ENCODE peak calls at places on chromosomes 13 and 19, in nine cellular contexts. Q is keratinocyte, K is GM23338, D is OCI-LY7, H is fibroblast of lung, N is mammary epithelial cell, X is DND-41, Y is GM23248, E is hepatocyte. T is an unnamed sample.

GRCh38 chr19:6654347-6655310 is 15.3 kb downstream of the TNFSF14 start:
- DNase-seq in Q (no peak), K (no peak), D (peak), H (no peak), N (no peak), X (peak), Y (no peak), E (no peak), T (peak)

GRCh38 chr19:799076-799881 is 2.0 kb downstream of the PTBP1 start:
- DNase-seq in Q (no peak), K (peak), D (peak), H (peak), N (peak), X (peak), Y (peak), E (no peak), T (no peak)

GRCh38 chr19:4971424-4971793 is 2.5 kb downstream of the KDM4B start:
- DNase-seq in Q (no peak), K (peak), D (peak), H (no peak), N (peak), X (peak), Y (peak), E (no peak), T (peak)

GRCh38 chr19:13087795-13088537 is 14.7 kb downstream of the LYL1 start:
- DNase-seq in Q (no peak), K (peak), D (no peak), H (no peak), N (no peak), X (no peak), Y (no peak), E (no peak), T (no peak)

GRCh38 chr13:111046590-111047141 is 68.4 kb upstream of the ARHGEF7 start:
- DNase-seq in Q (no peak), K (no peak), D (no peak), H (peak), N (no peak), X (no peak), Y (peak), E (no peak), T (peak)

GRCh38 chr13:48600374-48601364 is 53.1 kb upstream of the CYSLTR2 start:
- DNase-seq in Q (no peak), K (no peak), D (no peak), H (peak), N (peak), X (peak), Y (peak), E (peak), T (no peak)

GRCh38 chr13:74423434-74423833 is 289.2 kb upstream of the KLF12 start:
- DNase-seq in Q (no peak), K (no peak), D (no peak), H (peak), N (no peak), X (no peak), Y (no peak), E (no peak), T (no peak)

GRCh38 chr13:51849145-51850101 is 4.4 kb upstream of the TMEM272 start:
- DNase-seq in Q (no peak), K (peak), D (peak), H (peak), N (no peak), X (peak), Y (peak), E (no peak), T (peak)

GRCh38 chr19:3698386-3698950 is 1.8 kb downstream of the PIP5K1C start:
- DNase-seq in Q (no peak), K (no peak), D (no peak), H (no peak), N (no peak), X (no peak), Y (peak), E (no peak), T (no peak)

GRCh38 chr13:27170521-27171243 is 929 bp downstream of the USP12 start:
- DNase-seq in Q (no peak), K (peak), D (peak), H (no peak), N (no peak), X (peak), Y (peak), E (peak), T (peak)

GRCh38 chr13:71786815-71787214 is 80.2 kb downstream of the DACH1 start:
- DNase-seq in Q (no peak), K (peak), D (no peak), H (no peak), N (no peak), X (no peak), Y (no peak), E (no peak), T (no peak)

GRCh38 chr13:78881054-78881453 is 222.1 kb upstream of the OBI1 start:
- DNase-seq in Q (no peak), K (no peak), D (no peak), H (no peak), N (no peak), X (no peak), Y (no peak), E (no peak), T (no peak)

GRCh38 chr13:101949681-101950080 is 452.2 kb downstream of the FGF14 start:
- DNase-seq in Q (no peak), K (no peak), D (no peak), H (no peak), N (no peak), X (peak), Y (no peak), E (no peak), T (no peak)

GRCh38 chr13:35136585-35136984 is 194.5 kb downstream of the NBEA start:
- DNase-seq in Q (no peak), K (no peak), D (no peak), H (peak), N (no peak), X (no peak), Y (no peak), E (no peak), T (no peak)

GRCh38 chr19:288911-289310 is 2.3 kb downstream of the PLPP2 start:
- DNase-seq in Q (no peak), K (no peak), D (no peak), H (no peak), N (no peak), X (no peak), Y (no peak), E (no peak), T (no peak)

GRCh38 chr19:3189702-3190469 is 4.2 kb downstream of the NCLN start:
- DNase-seq in Q (no peak), K (peak), D (no peak), H (no peak), N (no peak), X (no peak), Y (no peak), E (no peak), T (no peak)

GRCh38 chr19:44092108-44092507 is 2.1 kb upstream of the ZNF224 start:
- DNase-seq in Q (no peak), K (no peak), D (no peak), H (no peak), N (no peak), X (no peak), Y (no peak), E (no peak), T (no peak)

GRCh38 chr13:37326319-37326718 is 220.9 kb upstream of the CSNK1A1L start:
- DNase-seq in Q (no peak), K (no peak), D (no peak), H (no peak), N (no peak), X (no peak), Y (peak), E (no peak), T (no peak)

GRCh38 chr19:7699422-7700127 is 2.4 kb downstream of the FCER2 start:
- DNase-seq in Q (no peak), K (no peak), D (peak), H (peak), N (peak), X (no peak), Y (peak), E (no peak), T (peak)

GRCh38 chr19:3950871-3951861 is 18.3 kb downstream of the NMRK2 start:
- DNase-seq in Q (no peak), K (no peak), D (no peak), H (no peak), N (no peak), X (no peak), Y (no peak), E (no peak), T (peak)

GRCh38 chr19:58563034-58563573 is 4.7 kb upstream of the UBE2M start:
- DNase-seq in Q (no peak), K (peak), D (peak), H (no peak), N (peak), X (no peak), Y (peak), E (peak), T (no peak)

GRCh38 chr13:97327521-97328221 is 105.5 kb downstream of the MBNL2 start:
- DNase-seq in Q (no peak), K (no peak), D (no peak), H (peak), N (peak), X (no peak), Y (no peak), E (no peak), T (no peak)

GRCh38 chr19:35533201-35533821 is at the start of gene GAPDHS:
- DNase-seq in Q (no peak), K (peak), D (no peak), H (no peak), N (no peak), X (no peak), Y (peak), E (no peak), T (peak)

GRCh38 chr19:45256836-45257235 is 5.8 kb downstream of the MARK4 start:
- DNase-seq in Q (no peak), K (no peak), D (no peak), H (no peak), N (no peak), X (no peak), Y (no peak), E (no peak), T (no peak)

GRCh38 chr19:49347835-49348234 is 12.6 kb downstream of the CD37 start:
- DNase-seq in Q (no peak), K (peak), D (peak), H (peak), N (peak), X (no peak), Y (peak), E (peak), T (peak)

GRCh38 chr19:1483067-1483978 is 4.3 kb upstream of the C19orf25 start:
- DNase-seq in Q (no peak), K (no peak), D (no peak), H (no peak), N (no peak), X (no peak), Y (no peak), E (no peak), T (no peak)

GRCh38 chr19:11196406-11197287 is 698 bp downstream of the KANK2 start:
- DNase-seq in Q (no peak), K (peak), D (peak), H (peak), N (no peak), X (no peak), Y (peak), E (peak), T (peak)

DNA sequence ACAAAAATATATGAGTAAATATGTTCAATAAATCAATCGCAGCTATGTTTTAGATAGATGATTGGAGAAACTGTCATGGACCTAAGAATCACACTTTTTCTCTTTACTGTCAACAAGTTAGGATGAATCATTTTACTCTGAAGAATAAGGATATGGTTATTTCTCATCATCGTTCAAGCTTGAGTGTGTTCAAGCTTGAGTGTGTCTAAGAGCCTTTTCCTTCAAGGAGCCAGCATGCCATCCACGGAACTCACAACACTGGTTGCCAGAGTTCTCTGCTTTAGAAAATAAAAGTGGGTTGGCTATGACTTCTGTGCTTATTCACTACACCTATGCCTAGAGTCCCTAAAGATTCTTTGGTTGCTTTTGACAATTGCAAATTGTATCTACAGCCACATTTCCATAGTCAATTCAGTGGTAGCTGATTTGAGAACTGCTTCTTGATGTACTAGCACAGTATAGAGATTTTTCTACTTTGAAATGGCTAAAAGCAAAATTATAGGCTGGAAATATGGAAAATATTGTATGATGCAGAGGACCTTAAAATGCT is 58.1 kb upstream of the SCEL start:
- DNase-seq in Q (no peak), K (no peak), D (no peak), H (peak), N (no peak), X (no peak), Y (peak), E (no peak), T (no peak)
- H2AFZ ChIP-seq in Q (no peak), K (no peak), D (peak), H (no peak), N (no peak), X (peak), Y (peak), E (peak), T (peak)

GRCh38 chr19:18939163-18939562 is 1.9 kb downstream of the HOMER3 start:
- DNase-seq in Q (no peak), K (no peak), D (no peak), H (no peak), N (no peak), X (no peak), Y (no peak), E (no peak), T (no peak)

GRCh38 chr19:18940791-18941627 is at the start of gene HOMER3:
- DNase-seq in Q (no peak), K (peak), D (peak), H (peak), N (no peak), X (peak), Y (peak), E (peak), T (peak)

GRCh38 chr19:18942692-18943091 is 1.7 kb upstream of the HOMER3 start:
- DNase-seq in Q (no peak), K (no peak), D (no peak), H (no peak), N (no peak), X (no peak), Y (no peak), E (no peak), T (no peak)

GRCh38 chr19:18941628-18942354 is 774 bp upstream of the HOMER3 start:
- DNase-seq in Q (no peak), K (peak), D (no peak), H (no peak), N (no peak), X (no peak), Y (no peak), E (no peak), T (no peak)

GRCh38 chr19:18939922-18940775 is 868 bp downstream of the HOMER3 start:
- DNase-seq in Q (no peak), K (peak), D (no peak), H (peak), N (peak), X (no peak), Y (peak), E (peak), T (no peak)
- H2AFZ ChIP-seq in Q (no peak), K (peak), D (peak), H (peak), N (peak), X (peak), Y (peak), E (peak), T (peak)

GRCh38 chr13:99507054-99507453 is 5.8 kb downstream of the TM9SF2 start:
- DNase-seq in Q (no peak), K (no peak), D (no peak), H (no peak), N (no peak), X (no peak), Y (no peak), E (no peak), T (no peak)
- H2AFZ ChIP-seq in Q (no peak), K (no peak), D (no peak), H (no peak), N (no peak), X (no peak), Y (no peak), E (no peak), T (no peak)

GRCh38 chr13:38872693-38873092 is 117.9 kb downstream of the STOML3 start:
- DNase-seq in Q (no peak), K (peak), D (peak), H (peak), N (peak), X (peak), Y (peak), E (peak), T (peak)
- H2AFZ ChIP-seq in Q (no peak), K (no peak), D (no peak), H (no peak), N (peak), X (no peak), Y (no peak), E (no peak), T (no peak)